ENCODE peak calls at places on chromosomes 7 and 10, in four cellular contexts. One of them, this sample, is unnamed.

GRCh38 chr10:72334832-72335393 is 19.8 kb downstream of the DNAJB12 start:
- DNase-seq in central memory CD8-positive, alpha-beta T cell: peak; percentile 95
- DNase-seq in NCI-H1436: no peak
- DNase-seq in activated T-helper 1 cell treated with anti-CD3 and anti-CD28 coated beads, Interleukin-2, amount 50 U/mL, for 16 hours: peak; percentile 62
- DNase-seq in this sample: peak; percentile 61

GRCh38 chr7:138853448-138853847 is 55.5 kb upstream of the ATP6V0A4 start:
- DNase-seq in central memory CD8-positive, alpha-beta T cell: no peak
- DNase-seq in NCI-H1436: no peak
- DNase-seq in activated T-helper 1 cell treated with anti-CD3 and anti-CD28 coated beads, Interleukin-2, amount 50 U/mL, for 16 hours: no peak
- DNase-seq in this sample: no peak

GRCh38 chr7:20159226-20159747 is 57.9 kb downstream of the MACC1 start:
- DNase-seq in central memory CD8-positive, alpha-beta T cell: no peak
- DNase-seq in NCI-H1436: no peak
- DNase-seq in activated T-helper 1 cell treated with anti-CD3 and anti-CD28 coated beads, Interleukin-2, amount 50 U/mL, for 16 hours: no peak
- DNase-seq in this sample: no peak

GRCh38 chr7:47351233-47352154 is 230.4 kb downstream of the TNS3 start:
- DNase-seq in central memory CD8-positive, alpha-beta T cell: no peak
- DNase-seq in NCI-H1436: no peak
- DNase-seq in activated T-helper 1 cell treated with anti-CD3 and anti-CD28 coated beads, Interleukin-2, amount 50 U/mL, for 16 hours: no peak
- DNase-seq in this sample: no peak

GRCh38 chr7:100142461-100142860 is 6.3 kb upstream of the LAMTOR4 start:
- DNase-seq in central memory CD8-positive, alpha-beta T cell: no peak
- DNase-seq in NCI-H1436: no peak
- DNase-seq in activated T-helper 1 cell treated with anti-CD3 and anti-CD28 coated beads, Interleukin-2, amount 50 U/mL, for 16 hours: no peak
- DNase-seq in this sample: no peak

GRCh38 chr10:10819206-10819856 is 198.3 kb upstream of the CELF2 start:
- DNase-seq in central memory CD8-positive, alpha-beta T cell: no peak
- DNase-seq in NCI-H1436: no peak
- DNase-seq in activated T-helper 1 cell treated with anti-CD3 and anti-CD28 coated beads, Interleukin-2, amount 50 U/mL, for 16 hours: no peak
- DNase-seq in this sample: no peak

GRCh38 chr10:91875779-91876178 is 33.5 kb downstream of the FGFBP3 start:
- DNase-seq in central memory CD8-positive, alpha-beta T cell: no peak
- DNase-seq in NCI-H1436: no peak
- DNase-seq in activated T-helper 1 cell treated with anti-CD3 and anti-CD28 coated beads, Interleukin-2, amount 50 U/mL, for 16 hours: no peak
- DNase-seq in this sample: no peak

GRCh38 chr7:144812379-144813283 is 23.2 kb downstream of the TPK1 start:
- DNase-seq in central memory CD8-positive, alpha-beta T cell: peak; percentile 19
- DNase-seq in NCI-H1436: no peak
- DNase-seq in activated T-helper 1 cell treated with anti-CD3 and anti-CD28 coated beads, Interleukin-2, amount 50 U/mL, for 16 hours: no peak
- DNase-seq in this sample: no peak

GRCh38 chr7:103857435-103857834 is 132.0 kb downstream of the RELN start:
- DNase-seq in central memory CD8-positive, alpha-beta T cell: no peak
- DNase-seq in NCI-H1436: peak; percentile 73
- DNase-seq in activated T-helper 1 cell treated with anti-CD3 and anti-CD28 coated beads, Interleukin-2, amount 50 U/mL, for 16 hours: no peak
- DNase-seq in this sample: no peak

GRCh38 chr7:77330169-77330882 is 85.8 kb downstream of the GSAP start:
- DNase-seq in central memory CD8-positive, alpha-beta T cell: no peak
- DNase-seq in NCI-H1436: peak; percentile 7
- DNase-seq in activated T-helper 1 cell treated with anti-CD3 and anti-CD28 coated beads, Interleukin-2, amount 50 U/mL, for 16 hours: no peak
- DNase-seq in this sample: no peak

GRCh38 chr7:19713676-19714075 is 4.8 kb upstream of the POLR1F start:
- DNase-seq in central memory CD8-positive, alpha-beta T cell: peak; percentile 22
- DNase-seq in NCI-H1436: no peak
- DNase-seq in activated T-helper 1 cell treated with anti-CD3 and anti-CD28 coated beads, Interleukin-2, amount 50 U/mL, for 16 hours: no peak
- DNase-seq in this sample: no peak

GRCh38 chr10:34186740-34187139 is 628.4 kb downstream of the PARD3 start:
- DNase-seq in central memory CD8-positive, alpha-beta T cell: no peak
- DNase-seq in NCI-H1436: no peak
- DNase-seq in activated T-helper 1 cell treated with anti-CD3 and anti-CD28 coated beads, Interleukin-2, amount 50 U/mL, for 16 hours: no peak
- DNase-seq in this sample: no peak

GRCh38 chr10:117262296-117263293 is 21.7 kb downstream of the SLC18A2 start:
- DNase-seq in central memory CD8-positive, alpha-beta T cell: no peak
- DNase-seq in NCI-H1436: no peak
- DNase-seq in activated T-helper 1 cell treated with anti-CD3 and anti-CD28 coated beads, Interleukin-2, amount 50 U/mL, for 16 hours: no peak
- DNase-seq in this sample: no peak

GRCh38 chr7:12436896-12437535 is 33.4 kb upstream of the VWDE start:
- DNase-seq in central memory CD8-positive, alpha-beta T cell: no peak
- DNase-seq in NCI-H1436: peak; percentile 94
- DNase-seq in activated T-helper 1 cell treated with anti-CD3 and anti-CD28 coated beads, Interleukin-2, amount 50 U/mL, for 16 hours: no peak
- DNase-seq in this sample: no peak

GRCh38 chr7:151993977-151994676 is 31.3 kb upstream of the GALNT11 start:
- DNase-seq in central memory CD8-positive, alpha-beta T cell: no peak
- DNase-seq in NCI-H1436: no peak
- DNase-seq in activated T-helper 1 cell treated with anti-CD3 and anti-CD28 coated beads, Interleukin-2, amount 50 U/mL, for 16 hours: no peak
- DNase-seq in this sample: peak; percentile 8

GRCh38 chr7:121192834-121193233 is 136.0 kb upstream of the WNT16 start:
- DNase-seq in central memory CD8-positive, alpha-beta T cell: no peak
- DNase-seq in NCI-H1436: no peak
- DNase-seq in activated T-helper 1 cell treated with anti-CD3 and anti-CD28 coated beads, Interleukin-2, amount 50 U/mL, for 16 hours: no peak
- DNase-seq in this sample: no peak

GRCh38 chr10:86087716-86088115 is 278.9 kb downstream of the GRID1 start:
- DNase-seq in central memory CD8-positive, alpha-beta T cell: no peak
- DNase-seq in NCI-H1436: no peak
- DNase-seq in activated T-helper 1 cell treated with anti-CD3 and anti-CD28 coated beads, Interleukin-2, amount 50 U/mL, for 16 hours: no peak
- DNase-seq in this sample: no peak

GRCh38 chr7:17493451-17493850 is 195.0 kb downstream of the AHR start:
- DNase-seq in central memory CD8-positive, alpha-beta T cell: no peak
- DNase-seq in NCI-H1436: no peak
- DNase-seq in activated T-helper 1 cell treated with anti-CD3 and anti-CD28 coated beads, Interleukin-2, amount 50 U/mL, for 16 hours: no peak
- DNase-seq in this sample: no peak

GRCh38 chr7:117683736-117684135 is 189.5 kb downstream of the CTTNBP2 start:
- DNase-seq in central memory CD8-positive, alpha-beta T cell: no peak
- DNase-seq in NCI-H1436: no peak
- DNase-seq in activated T-helper 1 cell treated with anti-CD3 and anti-CD28 coated beads, Interleukin-2, amount 50 U/mL, for 16 hours: no peak
- DNase-seq in this sample: no peak

GRCh38 chr7:38169862-38170261 is 8.2 kb upstream of the STARD3NL start:
- DNase-seq in central memory CD8-positive, alpha-beta T cell: no peak
- DNase-seq in NCI-H1436: no peak
- DNase-seq in activated T-helper 1 cell treated with anti-CD3 and anti-CD28 coated beads, Interleukin-2, amount 50 U/mL, for 16 hours: no peak
- DNase-seq in this sample: no peak

GRCh38 chr10:43041422-43042342 is 35.2 kb upstream of the RET start:
- DNase-seq in central memory CD8-positive, alpha-beta T cell: no peak
- DNase-seq in NCI-H1436: no peak
- DNase-seq in activated T-helper 1 cell treated with anti-CD3 and anti-CD28 coated beads, Interleukin-2, amount 50 U/mL, for 16 hours: no peak
- DNase-seq in this sample: no peak

GRCh38 chr10:48804740-48805182 is 120.1 kb downstream of the WDFY4 start:
- DNase-seq in central memory CD8-positive, alpha-beta T cell: no peak
- DNase-seq in NCI-H1436: no peak
- DNase-seq in activated T-helper 1 cell treated with anti-CD3 and anti-CD28 coated beads, Interleukin-2, amount 50 U/mL, for 16 hours: no peak
- DNase-seq in this sample: no peak

GRCh38 chr10:104334965-104335650 is 3.2 kb downstream of the ITPRIP start:
- DNase-seq in central memory CD8-positive, alpha-beta T cell: no peak
- DNase-seq in NCI-H1436: peak; percentile 84
- DNase-seq in activated T-helper 1 cell treated with anti-CD3 and anti-CD28 coated beads, Interleukin-2, amount 50 U/mL, for 16 hours: no peak
- DNase-seq in this sample: no peak

GRCh38 chr10:71598673-71599072 is 120.9 kb downstream of the C10orf105 start:
- DNase-seq in central memory CD8-positive, alpha-beta T cell: no peak
- DNase-seq in NCI-H1436: no peak
- DNase-seq in activated T-helper 1 cell treated with anti-CD3 and anti-CD28 coated beads, Interleukin-2, amount 50 U/mL, for 16 hours: no peak
- DNase-seq in this sample: no peak

GRCh38 chr10:35132727-35133126 is 6.1 kb downstream of the CREM start:
- DNase-seq in central memory CD8-positive, alpha-beta T cell: no peak
- DNase-seq in NCI-H1436: no peak
- DNase-seq in activated T-helper 1 cell treated with anti-CD3 and anti-CD28 coated beads, Interleukin-2, amount 50 U/mL, for 16 hours: no peak
- DNase-seq in this sample: no peak